ENCODE peak calls at places on chromosomes 3 and 15, in nine cellular contexts. G is A673, U is A172, T is NCI-H1092 treated with DMSO at 0.1 percent for 48 hours, A is mesothelial cell of epicardium, W is NCI-H460, C is lung, E is NCI-H1694 treated with DMSO at 0.1 percent for 48 hours, Q is mucosa of descending colon. K is an unnamed sample.
A peak's percentile ranks its signal among the peaks of the same experiment; 100 is the strongest.

GRCh38 chr3:193343726-193344222 is 34.8 kb downstream of the ATP13A5 start:
- DNase-seq in G (no peak), U (no peak), T (no peak), A (no peak), W (no peak), C (no peak), E (no peak), Q (no peak), K (no peak)

GRCh38 chr3:164673738-164674137 is 404.6 kb downstream of the SI start:
- DNase-seq in G (peak; percentile 5), U (no peak), T (no peak), A (no peak), W (peak; percentile 1), C (no peak), E (no peak), Q (no peak), K (no peak)

GRCh38 chr3:182258538-182259177 is 534.6 kb upstream of the ATP11B start:
- DNase-seq in G (peak; percentile 78), U (peak; percentile 58), T (peak; percentile 56), A (no peak), W (peak; percentile 25), C (no peak), E (peak; percentile 57), Q (no peak), K (peak; percentile 54)

GRCh38 chr3:40185029-40185695 is 124.3 kb upstream of the EIF1B start:
- DNase-seq in G (no peak), U (no peak), T (no peak), A (no peak), W (no peak), C (no peak), E (no peak), Q (no peak), K (no peak)

GRCh38 chr3:139101396-139101795 is 56.7 kb upstream of the PRR23C start:
- DNase-seq in G (no peak), U (no peak), T (no peak), A (peak; percentile 29), W (no peak), C (no peak), E (no peak), Q (no peak), K (no peak)

GRCh38 chr3:37779289-37780152 is 82.2 kb upstream of the CTDSPL start:
- DNase-seq in G (peak; percentile 67), U (peak; percentile 71), T (peak; percentile 71), A (no peak), W (peak; percentile 47), C (peak; percentile 2), E (peak; percentile 41), Q (no peak), K (peak; percentile 79)

GRCh38 chr15:97425596-97425995 is 534.9 kb upstream of the ARRDC4 start:
- DNase-seq in G (peak; percentile 60), U (peak; percentile 18), T (no peak), A (no peak), W (no peak), C (no peak), E (no peak), Q (no peak), K (no peak)

GRCh38 chr3:125357032-125357658 is 18.0 kb downstream of the ZNF148 start:
- DNase-seq in G (peak; percentile 57), U (no peak), T (peak; percentile 46), A (no peak), W (no peak), C (peak; percentile 38), E (no peak), Q (peak; percentile 59), K (no peak)

GRCh38 chr15:40845511-40846284 is 1.9 kb downstream of the SPINT1 start:
- DNase-seq in G (no peak), U (peak; percentile 68), T (no peak), A (no peak), W (no peak), C (peak; percentile 82), E (no peak), Q (peak; percentile 89), K (peak; percentile 94)